ENCODE peak calls at places on chromosome 1, in five cellular contexts. X is fibroblast of mammary gland; L is AG04449; I is fibroblast of lung; J is CD8-positive, alpha-beta T cell. E is an unnamed sample.
A peak's percentile ranks its signal among the peaks of the same experiment; 100 is the strongest.

GRCh38 chr1:13699510-13699909 is 478 bp upstream of the PRDM2 start:
- DNase-seq in J (peak; percentile 19), X (peak; percentile 40), L (no peak), I (peak; percentile 21), E (peak; percentile 43)

GRCh38 chr1:5758000-5758858 is 234.0 kb downstream of the NPHP4 start:
- DNase-seq in X (no peak), J (no peak), L (no peak), I (no peak), E (no peak)

GRCh38 chr1:192654607-192655389 is 18.9 kb downstream of the RGS13 start:
- DNase-seq in I (peak; percentile 70), X (peak; percentile 93), J (no peak), L (no peak), E (no peak)

GRCh38 chr1:188715566-188715965 is 1762.1 kb downstream of the BRINP3 start:
- DNase-seq in X (no peak), J (no peak), I (no peak), L (no peak), E (no peak)

GRCh38 chr1:151547119-151547899 is 7.2 kb downstream of the TUFT1 start:
- DNase-seq in X (peak; percentile 80), I (peak; percentile 97), J (no peak), L (peak; percentile 86), E (no peak)

GRCh38 chr1:67476006-67476482 is 45.8 kb upstream of the SERBP1 start:
- DNase-seq in L (no peak), X (no peak), J (no peak), I (no peak), E (no peak)

GRCh38 chr1:202439308-202439707 is 90.8 kb downstream of the PPP1R12B start:
- DNase-seq in I (no peak), L (no peak), J (no peak), X (no peak), E (peak; percentile 3)

GRCh38 chr1:43932786-43933385 is 715 bp upstream of the ARTN start:
- DNase-seq in J (no peak), X (peak; percentile 57), L (no peak), I (peak; percentile 69), E (no peak)

GRCh38 chr1:183609313-183609712 is 19.1 kb upstream of the NCF2 start:
- DNase-seq in L (no peak), I (peak; percentile 65), J (no peak), X (peak; percentile 84), E (no peak)

GRCh38 chr1:111404588-111404987 is 22.9 kb downstream of the OVGP1 start:
- DNase-seq in J (no peak), X (no peak), L (no peak), I (no peak), E (no peak)

GRCh38 chr1:111402083-111402482 is 25.5 kb downstream of the OVGP1 start:
- DNase-seq in L (no peak), J (no peak), X (no peak), I (no peak), E (no peak)

GRCh38 chr1:111399792-111400610 is 27.5 kb downstream of the OVGP1 start:
- DNase-seq in J (peak; percentile 30), I (peak; percentile 20), X (peak; percentile 65), L (no peak), E (no peak)
- TF ChIP-seq CTCF in J (peak; percentile 65), I (peak; percentile 61), X (peak; percentile 70), L (peak; percentile 54), E (peak; percentile 62)

GRCh38 chr1:24965571-24965930 is 35.5 kb upstream of the RUNX3 start:
- DNase-seq in I (no peak), X (no peak), J (no peak), L (no peak), E (no peak)
- H3K4me3 ChIP-seq in I (no peak overlapping the region), X (no peak overlapping the region), J (peak overlapping the region; percentile 35), L (no peak overlapping the region), E (no peak overlapping the region)

GRCh38 chr1:235947989-235948388 is 81.3 kb upstream of the LYST start:
- DNase-seq in X (no peak), J (no peak), L (no peak), I (no peak), E (no peak)

GRCh38 chr1:235943581-235944114 is 76.9 kb upstream of the LYST start:
- DNase-seq in J (no peak), I (peak; percentile 97), X (peak; percentile 96), L (peak; percentile 97), E (no peak)

GRCh38 chr1:235948774-235949427 is 82.2 kb upstream of the LYST start:
- DNase-seq in J (no peak), I (no peak), L (no peak), X (no peak), E (no peak)

GRCh38 chr1:235945775-235946565 is 79.3 kb upstream of the LYST start:
- DNase-seq in X (no peak), J (no peak), I (no peak), L (no peak), E (no peak)

GRCh38 chr1:235946570-235946981 is 79.9 kb upstream of the LYST start:
- DNase-seq in X (peak; percentile 56), I (peak; percentile 73), L (peak; percentile 38), J (no peak), E (no peak)
- TF ChIP-seq CTCF in X (peak; percentile 52), I (peak; percentile 39), L (no peak), J (no peak), E (peak; percentile 60)

GRCh38 chr1:4638347-4638734 is 16.1 kb upstream of the AJAP1 start:
- DNase-seq in X (no peak), I (no peak), L (no peak), J (no peak), E (no peak)

GRCh38 chr1:4634793-4635406 is 19.5 kb upstream of the AJAP1 start:
- DNase-seq in X (no peak), L (no peak), I (no peak), J (no peak), E (no peak)

GRCh38 chr1:4636644-4637380 is 17.6 kb upstream of the AJAP1 start:
- DNase-seq in J (no peak), X (no peak), L (no peak), I (no peak), E (no peak)

GRCh38 chr1:4636186-4636585 is 18.2 kb upstream of the AJAP1 start:
- DNase-seq in I (no peak), L (no peak), J (no peak), X (no peak), E (no peak)

GRCh38 chr1:4637616-4638346 is 16.6 kb upstream of the AJAP1 start:
- DNase-seq in L (no peak), I (no peak), J (no peak), X (no peak), E (no peak)
- H3K4me3 ChIP-seq in L (no peak overlapping the region), I (no peak overlapping the region), J (no peak overlapping the region), X (no peak overlapping the region), E (no peak overlapping the region)

DNA sequence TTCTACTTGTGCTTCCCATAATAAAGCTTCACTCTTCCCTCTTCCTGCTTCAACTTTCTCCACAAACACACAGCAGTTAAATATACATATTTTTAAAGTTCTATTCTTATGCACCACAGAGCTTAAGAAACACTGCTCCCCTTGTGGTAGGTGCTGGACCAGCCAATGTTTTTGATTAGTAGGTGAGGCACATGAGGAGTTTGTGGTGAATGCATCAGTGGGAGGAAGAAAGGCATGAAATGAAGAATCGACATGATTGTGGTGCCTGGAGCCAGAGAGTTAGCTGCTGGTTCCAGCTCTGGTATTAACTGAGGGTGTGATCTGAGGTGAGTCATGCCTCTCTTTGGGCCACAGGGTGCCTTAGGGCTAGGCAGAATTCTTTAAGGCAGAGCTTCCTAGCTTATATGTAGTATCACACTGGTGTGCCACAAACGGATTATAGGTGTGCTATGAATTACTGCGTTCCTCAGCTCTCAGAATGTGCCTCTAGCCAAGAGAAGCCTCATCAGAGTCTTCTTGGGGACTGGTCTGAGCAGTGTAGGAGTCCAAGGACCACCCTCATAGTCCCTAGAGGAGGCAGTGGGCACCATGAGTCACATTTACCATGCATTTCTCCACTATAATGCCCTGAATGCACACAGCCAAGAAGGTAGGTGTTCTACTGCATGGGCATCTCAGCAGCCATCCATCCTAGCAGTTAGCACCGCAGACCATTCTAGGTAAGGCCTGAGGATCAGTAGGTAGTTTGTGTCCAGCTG is 97.4 kb upstream of the SGIP1 start:
- DNase-seq in J (peak; percentile 38), X (peak; percentile 87), I (peak; percentile 86), L (peak; percentile 65), E (peak; percentile 53)
- TF ChIP-seq CTCF in J (peak; percentile 22), X (peak; percentile 55), I (no peak), L (peak; percentile 57), E (peak; percentile 64)

GRCh38 chr1:238257018-238257417 is 366.3 kb upstream of the ZP4 start:
- DNase-seq in X (no peak), I (peak; percentile 51), L (peak; percentile 3), J (no peak), E (no peak)
- H3K4me3 ChIP-seq in X (no peak overlapping the region), I (no peak overlapping the region), L (no peak overlapping the region), J (no peak overlapping the region), E (no peak overlapping the region)

GRCh38 chr1:17741052-17741451 is 14.1 kb upstream of the ACTL8 start:
- DNase-seq in J (no peak), X (no peak), I (no peak), L (no peak), E (no peak)
- TF ChIP-seq CTCF in J (no peak), X (no peak), I (no peak), L (no peak), E (no peak)

DNA sequence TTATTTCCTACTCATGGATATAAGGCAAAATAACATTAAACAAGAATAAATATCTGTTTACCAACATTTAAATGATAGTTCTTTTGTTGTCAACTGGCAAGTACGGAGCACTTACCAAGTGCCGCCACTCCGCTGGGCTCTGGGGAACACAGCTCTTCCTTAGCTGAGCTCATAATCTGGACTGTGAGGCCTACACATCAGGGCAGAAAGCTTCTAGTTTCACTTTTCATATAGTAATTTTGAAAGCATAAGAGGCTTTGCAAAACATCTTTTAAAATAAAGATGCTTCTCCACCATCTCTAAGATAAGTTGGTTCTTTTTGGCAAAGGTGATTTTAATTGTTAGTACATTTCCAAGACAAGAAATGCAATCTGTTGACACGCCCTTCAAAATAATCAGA is 239.6 kb upstream of the C1orf105 start:
- DNase-seq in L (no peak), X (peak; percentile 71), J (peak; percentile 44), I (peak; percentile 54), E (peak; percentile 32)
- H3K4me3 ChIP-seq in L (peak overlapping the region; percentile 36), X (peak overlapping the region; percentile 5), J (peak overlapping the region; percentile 17), I (peak overlapping the region; percentile 34), E (peak overlapping the region; percentile 47)

E was measured in GM06990.